ENCODE peak calls at places on chromosomes 4 and X, in six cellular contexts. Q is endothelial cell of umbilical vein, U is brain microvascular endothelial cell, V is thyroid gland, J is pancreas, F is dorsolateral prefrontal cortex. C is an unnamed sample.

GRCh38 chr4:71009796-71010588 is 16.5 kb downstream of the DCK start:
- DNase-seq in V (no peak), F (no peak), Q (peak; percentile 67), U (no peak), J (no peak), C (no peak)

GRCh38 chr4:56410247-56410646 is 23.0 kb upstream of the AASDH start:
- DNase-seq in J (peak; percentile 82), U (peak; percentile 97), F (peak; percentile 36), Q (peak; percentile 99), V (peak; percentile 56), C (no peak)

GRCh38 chr4:25423548-25423947 is 46.5 kb downstream of the ANAPC4 start:
- DNase-seq in Q (no peak), F (no peak), J (no peak), V (no peak), U (no peak), C (no peak)

GRCh38 chr4:90943311-90943710 is 816.1 kb downstream of the CCSER1 start:
- DNase-seq in Q (no peak), V (no peak), U (no peak), J (no peak), F (no peak), C (no peak)

GRCh38 chr4:126799971-126800722 is 832.6 kb upstream of the INTU start:
- DNase-seq in Q (peak; percentile 29), J (no peak), U (no peak), F (no peak), V (no peak), C (no peak)

GRCh38 chr4:94877973-94878372 is 120.2 kb downstream of the BMPR1B start:
- DNase-seq in U (no peak), Q (no peak), V (no peak), F (no peak), J (no peak), C (no peak)

GRCh38 chr4:118012142-118012541 is 22.1 kb upstream of the NDST3 start:
- DNase-seq in U (no peak), J (no peak), F (no peak), Q (no peak), V (no peak), C (no peak)

GRCh38 chrX:100413231-100413630 is 3.2 kb upstream of the PCDH19 start:
- DNase-seq in F (peak; percentile 48), V (peak; percentile 39), J (no peak), Q (peak; percentile 61), U (peak; percentile 27), C (no peak)

GRCh38 chr4:149793459-149793858 is 22.2 kb downstream of the IQCM start:
- DNase-seq in F (no peak), Q (no peak), J (no peak), U (no peak), V (no peak), C (no peak)

GRCh38 chr4:114399085-114399484 is 199.5 kb upstream of the UGT8 start:
- DNase-seq in U (no peak), V (no peak), F (no peak), Q (no peak), J (no peak), C (no peak)

GRCh38 chr4:85725727-85726170 is 250.8 kb downstream of the ARHGAP24 start:
- DNase-seq in F (peak; percentile 11), Q (peak; percentile 30), U (no peak), V (peak; percentile 8), J (peak; percentile 85), C (no peak)

GRCh38 chr4:30720021-30720655 is at the start of gene PCDH7:
- DNase-seq in V (peak; percentile 69), J (no peak), Q (peak; percentile 61), F (peak; percentile 47), U (peak; percentile 28), C (no peak)
- H3K27ac ChIP-seq in V (peak within 1 kb of the TSS; percentile 75), J (no peak within 1 kb of the TSS), Q (peak within 1 kb of the TSS; percentile 57), F (peak within 1 kb of the TSS; percentile 85), U (no peak within 1 kb of the TSS), C (peak within 1 kb of the TSS; percentile 47)

GRCh38 chr4:98643760-98644159 is 14.7 kb downstream of the TSPAN5 start:
- DNase-seq in F (no peak), Q (no peak), V (no peak), U (no peak), J (no peak), C (no peak)
- H3K4me3 ChIP-seq in F (no peak overlapping the region), Q (no peak overlapping the region), V (no peak overlapping the region), U (no peak overlapping the region), J (no peak overlapping the region), C (no peak overlapping the region)

GRCh38 chr4:119264743-119265142 is 52.2 kb downstream of the USP53 start:
- DNase-seq in V (no peak), J (no peak), U (no peak), Q (no peak), F (no peak), C (no peak)
- H3K27ac ChIP-seq in V (no peak overlapping the region), J (no peak overlapping the region), U (no peak overlapping the region), Q (no peak overlapping the region), F (no peak overlapping the region), C (no peak overlapping the region)

GRCh38 chr4:54683616-54684346 is 26.0 kb downstream of the KIT start:
- DNase-seq in F (no peak), Q (peak; percentile 39), J (no peak), U (no peak), V (no peak), C (no peak)

GRCh38 chr4:54678826-54679225 is 21.1 kb downstream of the KIT start:
- DNase-seq in J (no peak), V (peak; percentile 79), Q (no peak), F (no peak), U (no peak), C (no peak)

GRCh38 chr4:54676062-54676461 is 18.3 kb downstream of the KIT start:
- DNase-seq in U (no peak), J (no peak), V (peak; percentile 90), Q (no peak), F (no peak), C (no peak)

GRCh38 chr4:54677416-54677815 is 19.7 kb downstream of the KIT start:
- DNase-seq in V (no peak), U (no peak), Q (no peak), F (no peak), J (no peak), C (no peak)

DNA sequence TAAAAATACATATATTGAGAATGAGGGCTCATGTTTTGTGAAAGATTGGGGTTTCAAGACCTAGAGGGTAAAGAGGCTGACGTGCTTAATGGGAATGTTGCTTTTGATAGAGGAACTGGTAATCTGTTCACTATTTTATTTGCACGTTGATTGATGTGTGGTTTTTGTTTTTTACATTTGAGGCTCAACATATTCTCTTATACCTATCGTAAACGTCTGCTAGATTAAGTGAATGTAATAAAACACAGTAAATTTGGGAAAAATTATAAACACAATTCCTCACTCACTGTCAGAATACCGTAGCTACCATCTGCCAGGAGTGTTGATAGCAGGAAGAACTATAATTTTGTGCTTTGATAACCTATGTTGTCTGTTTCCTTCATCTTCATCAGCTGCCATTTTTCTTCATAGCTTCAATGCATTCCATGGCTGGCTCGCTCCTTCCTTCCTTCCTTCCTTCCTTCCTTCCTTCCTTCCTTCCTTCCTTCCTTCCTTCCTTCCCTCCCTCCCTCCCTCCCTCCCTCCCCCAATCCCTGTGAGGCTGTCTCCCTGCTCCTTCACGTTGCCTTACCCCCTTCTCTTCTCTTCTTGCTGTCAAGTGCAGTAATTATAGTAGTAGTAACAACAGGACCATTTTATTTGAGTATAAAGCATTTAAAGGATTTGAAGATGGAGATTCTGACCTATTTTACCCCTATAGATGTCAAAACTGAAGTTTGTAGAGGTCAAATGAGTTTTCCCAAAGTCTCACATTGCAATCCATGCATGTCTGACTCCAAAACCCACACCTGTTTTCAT is 20.3 kb downstream of the KIT start:
- DNase-seq in Q (no peak), J (no peak), V (no peak), U (no peak), F (no peak), C (no peak)
- H3K4me3 ChIP-seq in Q (no peak overlapping the region), J (no peak overlapping the region), V (no peak overlapping the region), U (no peak overlapping the region), F (no peak overlapping the region), C (no peak overlapping the region)

C was measured in coronary artery.